ENCODE peak calls at places on chromosomes 4 and X, in seven cellular contexts. Y is SK-N-SH; U is nephron progenitor cell; L is lung; O is activated CD8-positive, alpha-beta T cell treated with anti-CD3 and anti-CD28 coated beads for 36 hours; D is T-helper 9 cell; K is foreskin fibroblast. T is an unnamed sample.

GRCh38 chr4:174316954-174317353 is 33.2 kb downstream of the CEP44 start:
- DNase-seq in Y (no peak), U (no peak), L (no peak), O (no peak), D (no peak), K (no peak), T (no peak)

GRCh38 chr4:115249808-115250207 is 136.4 kb upstream of the NDST4 start:
- DNase-seq in Y (no peak), U (no peak), L (no peak), O (no peak), D (no peak), K (no peak), T (no peak)

GRCh38 chrX:150902434-150903109 is 4.1 kb upstream of the CD99L2 start:
- DNase-seq in Y (no peak), U (peak; percentile 10), L (no peak), O (no peak), D (no peak), K (no peak), T (no peak)

GRCh38 chrX:115030635-115031034 is 13.2 kb upstream of the IL13RA2 start:
- DNase-seq in Y (no peak), U (no peak), L (no peak), O (no peak), D (no peak), K (no peak), T (no peak)

GRCh38 chr4:103067841-103068547 is 8.6 kb downstream of the SLC9B2 start:
- DNase-seq in Y (no peak), U (no peak), L (no peak), O (no peak), D (no peak), K (no peak), T (no peak)

GRCh38 chrX:50704987-50705386 is 109.0 kb downstream of the SHROOM4 start:
- DNase-seq in Y (no peak), U (no peak), L (no peak), O (no peak), D (no peak), K (no peak), T (no peak)

GRCh38 chr4:1869530-1870327 is 1.5 kb upstream of the NSD2 start:
- DNase-seq in Y (no peak), U (no peak), L (no peak), O (no peak), D (no peak), K (no peak), T (no peak)

GRCh38 chr4:150280081-150280950 is 202.1 kb downstream of the DCLK2 start:
- DNase-seq in Y (no peak), U (no peak), L (no peak), O (no peak), D (no peak), K (peak; percentile 70), T (peak; percentile 56)

GRCh38 chr4:73862357-73862756 is 6.8 kb upstream of the CXCL1 start:
- DNase-seq in Y (no peak), U (no peak), L (no peak), O (no peak), D (no peak), K (no peak), T (no peak)

GRCh38 chr4:8097141-8097541 is 61.5 kb downstream of the ABLIM2 start:
- DNase-seq in Y (no peak), U (no peak), L (no peak), O (no peak), D (no peak), K (no peak), T (no peak)

GRCh38 chr4:37892641-37893040 is 1.8 kb downstream of the TBC1D1 start:
- DNase-seq in Y (no peak), U (no peak), L (no peak), O (peak; percentile 78), D (peak; percentile 13), K (no peak), T (no peak)